ENCODE peak calls at places on chromosome 17, in four cellular contexts. One of them, this sample, is unnamed.

GRCh38 chr17:10435096-10435495 is 13.3 kb upstream of the MYH8 start:
- DNase-seq in iPS-NIHi11: no peak
- DNase-seq in cardiac muscle cell: peak
- DNase-seq in hepatic stellate cell: no peak
- DNase-seq in this sample: no peak

GRCh38 chr17:57597531-57598453 is 147.3 kb downstream of the CCDC182 start:
- DNase-seq in hepatic stellate cell: peak
- DNase-seq in iPS-NIHi11: peak
- DNase-seq in cardiac muscle cell: peak
- DNase-seq in this sample: peak

GRCh38 chr17:39217734-39218369 is 7.9 kb downstream of the STAC2 start:
- DNase-seq in iPS-NIHi11: no peak
- DNase-seq in cardiac muscle cell: no peak
- DNase-seq in hepatic stellate cell: no peak
- DNase-seq in this sample: no peak

GRCh38 chr17:18194394-18194793 is 10.8 kb downstream of the ALKBH5 start:
- DNase-seq in cardiac muscle cell: no peak
- DNase-seq in hepatic stellate cell: no peak
- DNase-seq in iPS-NIHi11: no peak
- DNase-seq in this sample: no peak

GRCh38 chr17:60586288-60586974 is 13.6 kb upstream of the PPM1D start:
- DNase-seq in iPS-NIHi11: peak
- DNase-seq in hepatic stellate cell: no peak
- DNase-seq in cardiac muscle cell: no peak
- DNase-seq in this sample: no peak

GRCh38 chr17:57085448-57086068 is 512 bp downstream of the AKAP1 start:
- DNase-seq in cardiac muscle cell: peak
- DNase-seq in hepatic stellate cell: peak
- DNase-seq in iPS-NIHi11: peak
- DNase-seq in this sample: peak

GRCh38 chr17:3890082-3890892 is 2.6 kb downstream of the CAMKK1 start:
- DNase-seq in cardiac muscle cell: peak
- DNase-seq in hepatic stellate cell: peak
- DNase-seq in iPS-NIHi11: no peak
- DNase-seq in this sample: peak

GRCh38 chr17:73224663-73225305 is 31.9 kb downstream of the COG1 start:
- DNase-seq in cardiac muscle cell: no peak
- DNase-seq in hepatic stellate cell: no peak
- DNase-seq in iPS-NIHi11: no peak
- DNase-seq in this sample: no peak

GRCh38 chr17:79082311-79083190 is 7.9 kb downstream of the ENGASE start:
- DNase-seq in cardiac muscle cell: peak
- DNase-seq in hepatic stellate cell: peak
- DNase-seq in iPS-NIHi11: peak
- DNase-seq in this sample: no peak

GRCh38 chr17:12078791-12079190 is 58.1 kb downstream of the MAP2K4 start:
- DNase-seq in hepatic stellate cell: peak
- DNase-seq in iPS-NIHi11: no peak
- DNase-seq in cardiac muscle cell: peak
- DNase-seq in this sample: peak

GRCh38 chr17:76710863-76711611 is at the start of gene MXRA7:
- DNase-seq in iPS-NIHi11: peak
- DNase-seq in cardiac muscle cell: peak
- DNase-seq in hepatic stellate cell: peak
- DNase-seq in this sample: no peak

GRCh38 chr17:81452551-81452950 is 57.3 kb downstream of the BAHCC1 start:
- DNase-seq in cardiac muscle cell: no peak
- DNase-seq in hepatic stellate cell: no peak
- DNase-seq in iPS-NIHi11: no peak
- DNase-seq in this sample: no peak

GRCh38 chr17:48610282-48611211 is at the start of gene HOXB7:
- DNase-seq in hepatic stellate cell: peak
- DNase-seq in cardiac muscle cell: no peak
- DNase-seq in iPS-NIHi11: peak
- DNase-seq in this sample: no peak

GRCh38 chr17:1498869-1499268 is 6.4 kb upstream of the MYO1C start:
- DNase-seq in hepatic stellate cell: peak
- DNase-seq in iPS-NIHi11: no peak
- DNase-seq in cardiac muscle cell: peak
- DNase-seq in this sample: peak

GRCh38 chr17:58330997-58331814 is 2.6 kb upstream of the TSPOAP1 start:
- DNase-seq in hepatic stellate cell: no peak
- DNase-seq in iPS-NIHi11: no peak
- DNase-seq in cardiac muscle cell: no peak
- DNase-seq in this sample: no peak

GRCh38 chr17:69944406-69944805 is 130.6 kb upstream of the KCNJ16 start:
- DNase-seq in hepatic stellate cell: no peak
- DNase-seq in iPS-NIHi11: no peak
- DNase-seq in cardiac muscle cell: no peak
- DNase-seq in this sample: no peak

GRCh38 chr17:62076864-62077788 is 12.0 kb upstream of the MED13 start:
- DNase-seq in cardiac muscle cell: no peak
- DNase-seq in hepatic stellate cell: no peak
- DNase-seq in iPS-NIHi11: no peak
- DNase-seq in this sample: no peak

GRCh38 chr17:76969598-76970172 is 101.5 kb downstream of the MGAT5B start:
- DNase-seq in cardiac muscle cell: no peak
- DNase-seq in iPS-NIHi11: peak
- DNase-seq in hepatic stellate cell: no peak
- DNase-seq in this sample: no peak

GRCh38 chr17:9636501-9636900 is 8.8 kb upstream of the USP43 start:
- DNase-seq in cardiac muscle cell: no peak
- DNase-seq in iPS-NIHi11: no peak
- DNase-seq in hepatic stellate cell: no peak
- DNase-seq in this sample: no peak

GRCh38 chr17:59366040-59366757 is 34.7 kb downstream of the YPEL2 start:
- DNase-seq in cardiac muscle cell: no peak
- DNase-seq in hepatic stellate cell: peak
- DNase-seq in iPS-NIHi11: peak
- DNase-seq in this sample: no peak

GRCh38 chr17:57811633-57812280 is 38.1 kb downstream of the MRPS23 start:
- DNase-seq in iPS-NIHi11: peak
- DNase-seq in cardiac muscle cell: no peak
- DNase-seq in hepatic stellate cell: no peak
- DNase-seq in this sample: no peak

GRCh38 chr17:56593073-56593740 is at the start of gene NOG:
- DNase-seq in iPS-NIHi11: peak
- DNase-seq in hepatic stellate cell: peak
- DNase-seq in cardiac muscle cell: peak
- DNase-seq in this sample: peak

GRCh38 chr17:78325076-78325712 is 34.7 kb downstream of the SOCS3 start:
- DNase-seq in iPS-NIHi11: no peak
- DNase-seq in cardiac muscle cell: peak
- DNase-seq in hepatic stellate cell: peak
- DNase-seq in this sample: peak

GRCh38 chr17:4935650-4936049 is 3.6 kb downstream of the GP1BA start:
- DNase-seq in cardiac muscle cell: no peak
- DNase-seq in hepatic stellate cell: no peak
- DNase-seq in iPS-NIHi11: no peak
- DNase-seq in this sample: no peak

GRCh38 chr17:58679263-58680037 is 12.4 kb downstream of the TEX14 start:
- DNase-seq in cardiac muscle cell: peak
- DNase-seq in hepatic stellate cell: no peak
- DNase-seq in iPS-NIHi11: no peak
- DNase-seq in this sample: peak

GRCh38 chr17:69802045-69802740 is 272.8 kb upstream of the KCNJ16 start:
- DNase-seq in iPS-NIHi11: no peak
- DNase-seq in hepatic stellate cell: no peak
- DNase-seq in cardiac muscle cell: no peak
- DNase-seq in this sample: no peak

GRCh38 chr17:59152925-59153324 is 2.1 kb downstream of the SKA2 start:
- DNase-seq in iPS-NIHi11: no peak
- DNase-seq in cardiac muscle cell: no peak
- DNase-seq in hepatic stellate cell: no peak
- DNase-seq in this sample: no peak

GRCh38 chr17:74042744-74043486 is 160.6 kb upstream of the RPL38 start:
- DNase-seq in hepatic stellate cell: peak
- DNase-seq in cardiac muscle cell: peak
- DNase-seq in iPS-NIHi11: peak
- DNase-seq in this sample: peak

GRCh38 chr17:41520821-41521521 is 2.3 kb upstream of the KRT15 start:
- DNase-seq in cardiac muscle cell: no peak
- DNase-seq in iPS-NIHi11: no peak
- DNase-seq in hepatic stellate cell: no peak
- DNase-seq in this sample: no peak

GRCh38 chr17:38893612-38894011 is 23.8 kb downstream of the LASP1 start:
- DNase-seq in iPS-NIHi11: no peak
- DNase-seq in cardiac muscle cell: peak
- DNase-seq in hepatic stellate cell: no peak
- DNase-seq in this sample: no peak

GRCh38 chr17:42608692-42609181 is 437 bp downstream of the RETREG3 start:
- DNase-seq in iPS-NIHi11: no peak
- DNase-seq in cardiac muscle cell: no peak
- DNase-seq in hepatic stellate cell: no peak
- DNase-seq in this sample: no peak

GRCh38 chr17:81302861-81303326 is 7.8 kb upstream of the SLC38A10 start:
- DNase-seq in cardiac muscle cell: no peak
- DNase-seq in iPS-NIHi11: no peak
- DNase-seq in hepatic stellate cell: no peak
- DNase-seq in this sample: peak